ENCODE peak calls at places on chromosomes 11 and 22, in ten cellular contexts. E, Z, I, T, C, M, B, O, D and G are unnamed samples.

GRCh38 chr22:20632082-20632481 is 124.7 kb downstream of the MED15 start:
- DNase-seq in E (no peak), Z (no peak), O (no peak), T (no peak), C (no peak), D (no peak), B (no peak), M (no peak), I (no peak), G (no peak)

GRCh38 chr11:60288531-60288930 is 8.1 kb downstream of the MS4A4A start:
- DNase-seq in Z (no peak), M (no peak), T (no peak), O (no peak), I (no peak), C (no peak), B (no peak), D (no peak), E (no peak), G (no peak)

GRCh38 chr11:62500066-62501035 is 46.3 kb downstream of the AHNAK start:
- DNase-seq in D (no peak), Z (no peak), C (no peak), I (no peak), M (no peak), B (no peak), O (no peak), E (peak), T (no peak), G (no peak)

GRCh38 chr11:86589204-86589603 is 83.2 kb downstream of the ME3 start:
- DNase-seq in C (no peak), D (no peak), T (no peak), I (no peak), M (no peak), O (no peak), E (no peak), Z (no peak), B (no peak), G (no peak)

GRCh38 chr11:132639986-132640385 is 892.3 kb downstream of the OPCML start:
- DNase-seq in C (no peak), O (no peak), M (no peak), I (no peak), T (no peak), E (no peak), D (no peak), Z (no peak), B (no peak), G (no peak)

GRCh38 chr22:44042822-44043221 is 18.7 kb downstream of the PARVB start:
- DNase-seq in M (no peak), Z (no peak), C (no peak), I (peak), B (no peak), D (no peak), T (no peak), E (no peak), O (no peak), G (no peak)

GRCh38 chr11:59776210-59777066 is 21.3 kb downstream of the STX3 start:
- DNase-seq in B (no peak), C (no peak), O (no peak), T (no peak), Z (no peak), D (no peak), E (peak), M (no peak), I (no peak), G (no peak)

GRCh38 chr22:49973018-49973965 is 12.7 kb downstream of the PIM3 start:
- DNase-seq in O (no peak), B (no peak), M (no peak), T (peak), C (no peak), Z (no peak), I (no peak), D (no peak), E (no peak), G (no peak)

GRCh38 chr11:14971865-14972580 is at the start of gene CALCA:
- DNase-seq in Z (no peak), B (no peak), I (no peak), D (no peak), E (no peak), C (peak), M (no peak), T (no peak), O (no peak), G (no peak)

GRCh38 chr22:25402160-25402500 is 162.3 kb upstream of the GRK3 start:
- DNase-seq in E (no peak), D (no peak), O (no peak), C (no peak), M (no peak), T (no peak), I (no peak), Z (no peak), B (no peak), G (no peak)

GRCh38 chr11:118911880-118912741 is 13.6 kb downstream of the BCL9L start:
- DNase-seq in Z (no peak), E (peak), M (no peak), C (peak), D (peak), O (peak), T (peak), I (peak), B (peak), G (no peak)

GRCh38 chr22:37608477-37609239 is at the start of gene GGA1:
- DNase-seq in E (peak), D (peak), Z (peak), T (peak), I (peak), O (peak), B (peak), M (peak), C (peak), G (peak)

GRCh38 chr11:121318848-121319834 is 26.6 kb downstream of the SC5D start:
- DNase-seq in B (peak), T (no peak), Z (no peak), E (peak), C (no peak), M (peak), D (no peak), I (peak), O (no peak), G (peak)

GRCh38 chr22:22045576-22046335 is 63.2 kb upstream of the TOP3B start:
- DNase-seq in C (no peak), E (no peak), I (no peak), D (no peak), T (no peak), O (no peak), Z (no peak), M (no peak), B (no peak), G (no peak)

GRCh38 chr11:120168960-120169681 is 31.2 kb upstream of the TRIM29 start:
- DNase-seq in I (peak), O (peak), E (no peak), Z (peak), T (peak), C (peak), B (peak), D (peak), M (peak), G (peak)

GRCh38 chr22:31177420-31178162 is 17.6 kb downstream of the RNF185 start:
- DNase-seq in Z (no peak), D (no peak), B (no peak), O (no peak), E (peak), T (no peak), I (peak), C (no peak), M (no peak), G (no peak)

GRCh38 chr11:96329855-96330510 is 13.0 kb downstream of the MAML2 start:
- DNase-seq in C (no peak), D (no peak), B (no peak), M (no peak), E (no peak), T (no peak), O (no peak), I (no peak), Z (no peak), G (no peak)